ENCODE peak calls at places on chromosomes 4 and X, in nine cellular contexts. T, Y, J, Q, P, W, U, O and C are unnamed samples.

GRCh38 chr4:101331017-101331416 is 16.3 kb downstream of the PPP3CA start:
- DNase-seq in T (no peak), Y (no peak), J (no peak), Q (no peak), P (no peak), W (no peak), U (no peak), O (no peak), C (no peak)

GRCh38 chr4:125085-125820 is 952 bp downstream of the ZNF718 start:
- DNase-seq in T (peak; percentile 29), Y (peak; percentile 42), J (no peak), Q (no peak), P (no peak), W (no peak), U (peak; percentile 16), O (peak; percentile 18), C (no peak)

GRCh38 chr4:24980064-24980690 is 50.6 kb downstream of the LGI2 start:
- DNase-seq in T (peak; percentile 65), Y (no peak), J (peak; percentile 66), Q (no peak), P (peak; percentile 45), W (peak; percentile 32), U (peak; percentile 33), O (peak; percentile 30), C (peak; percentile 14)

GRCh38 chrX:10615931-10616780 is 4.2 kb downstream of the MID1 start:
- DNase-seq in T (peak; percentile 24), Y (peak; percentile 35), J (peak; percentile 32), Q (no peak), P (no peak), W (no peak), U (no peak), O (no peak), C (no peak)

GRCh38 chr4:186936496-186937375 is 213.1 kb upstream of the FAT1 start:
- DNase-seq in T (peak; percentile 95), Y (no peak), J (no peak), Q (no peak), P (no peak), W (no peak), U (no peak), O (no peak), C (no peak)

GRCh38 chrX:49246541-49246940 is 11.3 kb downstream of the CCDC22 start:
- DNase-seq in T (no peak), Y (no peak), J (no peak), Q (no peak), P (no peak), W (no peak), U (no peak), O (no peak), C (no peak)

GRCh38 chr4:10204401-10205058 is 87.9 kb upstream of the WDR1 start:
- DNase-seq in T (no peak), Y (no peak), J (no peak), Q (no peak), P (no peak), W (no peak), U (no peak), O (no peak), C (no peak)

GRCh38 chr4:56742080-56742871 is 61.2 kb upstream of the HOPX start:
- DNase-seq in T (peak; percentile 71), Y (no peak), J (no peak), Q (no peak), P (no peak), W (no peak), U (no peak), O (no peak), C (no peak)

GRCh38 chrX:42459735-42460134 is 318.2 kb downstream of the PPP1R2C start:
- DNase-seq in T (no peak), Y (no peak), J (no peak), Q (no peak), P (no peak), W (no peak), U (no peak), O (no peak), C (no peak)

GRCh38 chrX:55119712-55120111 is 30.9 kb downstream of the PAGE2 start:
- DNase-seq in T (no peak), Y (no peak), J (no peak), Q (no peak), P (no peak), W (no peak), U (no peak), O (no peak), C (no peak)

GRCh38 chr4:139668658-139669201 is 3.1 kb downstream of the MGST2 start:
- DNase-seq in T (no peak), Y (no peak), J (no peak), Q (no peak), P (no peak), W (no peak), U (no peak), O (no peak), C (no peak)

GRCh38 chrX:104098151-104098808 is 14.0 kb upstream of the ZCCHC18 start:
- DNase-seq in T (peak; percentile 49), Y (no peak), J (peak; percentile 70), Q (no peak), P (peak; percentile 61), W (peak; percentile 31), U (no peak), O (no peak), C (peak; percentile 44)

GRCh38 chrX:20515841-20516461 is 249.2 kb upstream of the RPS6KA3 start:
- DNase-seq in T (peak; percentile 65), Y (no peak), J (no peak), Q (peak; percentile 85), P (peak; percentile 28), W (no peak), U (no peak), O (no peak), C (no peak)

GRCh38 chr4:112099701-112100289 is 45.5 kb upstream of the FAM241A start:
- DNase-seq in T (peak; percentile 71), Y (no peak), J (peak; percentile 79), Q (peak; percentile 23), P (peak; percentile 52), W (no peak), U (no peak), O (no peak), C (no peak)

GRCh38 chrX:4243759-4244158 is 530.3 kb upstream of the PRKX start:
- DNase-seq in T (no peak), Y (no peak), J (no peak), Q (no peak), P (no peak), W (no peak), U (no peak), O (no peak), C (no peak)

GRCh38 chr4:118918388-118918787 is 29.7 kb downstream of the SYNPO2 start:
- DNase-seq in T (peak; percentile 95), Y (no peak), J (no peak), Q (no peak), P (no peak), W (no peak), U (no peak), O (no peak), C (no peak)

GRCh38 chr4:115376866-115377265 is 263.4 kb upstream of the NDST4 start:
- DNase-seq in T (no peak), Y (no peak), J (no peak), Q (no peak), P (no peak), W (no peak), U (no peak), O (no peak), C (no peak)

GRCh38 chrX:124415115-124415798 is 68.9 kb downstream of the SH2D1A start:
- DNase-seq in T (no peak), Y (no peak), J (peak; percentile 5), Q (no peak), P (no peak), W (no peak), U (no peak), O (no peak), C (no peak)

GRCh38 chrX:119999087-119999634 is 55.6 kb upstream of the NKAP start:
- DNase-seq in T (no peak), Y (no peak), J (no peak), Q (no peak), P (no peak), W (no peak), U (no peak), O (no peak), C (no peak)

GRCh38 chr4:139210486-139210885 is 33.5 kb upstream of the ELF2 start:
- DNase-seq in T (no peak), Y (no peak), J (no peak), Q (no peak), P (no peak), W (no peak), U (no peak), O (no peak), C (no peak)

GRCh38 chr4:158936238-158936637 is 166.6 kb upstream of the RAPGEF2 start:
- DNase-seq in T (no peak), Y (no peak), J (no peak), Q (peak; percentile 84), P (no peak), W (no peak), U (no peak), O (no peak), C (no peak)

GRCh38 chr4:99690990-99691389 is 33.4 kb upstream of the C4orf54 start:
- DNase-seq in T (no peak), Y (no peak), J (no peak), Q (no peak), P (no peak), W (no peak), U (no peak), O (no peak), C (no peak)

GRCh38 chrX:103556941-103557340 is 28.4 kb upstream of the TCEAL4 start:
- DNase-seq in T (no peak), Y (no peak), J (no peak), Q (no peak), P (no peak), W (no peak), U (no peak), O (no peak), C (no peak)

GRCh38 chr4:5357863-5358262 is 306.6 kb downstream of the STK32B start:
- DNase-seq in T (no peak), Y (no peak), J (no peak), Q (no peak), P (no peak), W (no peak), U (no peak), O (no peak), C (no peak)

GRCh38 chrX:1496076-1496475 is 40.9 kb downstream of the P2RY8 start:
- DNase-seq in T (no peak), Y (no peak), J (no peak), Q (no peak), P (no peak), W (no peak), U (no peak), O (no peak), C (no peak)

GRCh38 chr4:57249083-57249482 is 138.9 kb upstream of the IGFBP7 start:
- DNase-seq in T (peak; percentile 71), Y (no peak), J (no peak), Q (no peak), P (no peak), W (no peak), U (no peak), O (no peak), C (no peak)

GRCh38 chr4:14934704-14935390 is 67.4 kb upstream of the CPEB2 start:
- DNase-seq in T (no peak), Y (peak; percentile 27), J (no peak), Q (no peak), P (no peak), W (no peak), U (no peak), O (no peak), C (no peak)